ENCODE peak calls at places on chromosomes 7 and 10, in four cellular contexts. One of them, this sample, is unnamed.

GRCh38 chr10:117587036-117587435 is 44.5 kb downstream of the EMX2 start:
- DNase-seq in GM12878: no peak
- DNase-seq in K562: no peak
- DNase-seq in HL-60: no peak
- DNase-seq in this sample: no peak

GRCh38 chr10:61299156-61299555 is 154.0 kb downstream of the TMEM26 start:
- DNase-seq in GM12878: no peak
- DNase-seq in K562: no peak
- DNase-seq in HL-60: no peak
- DNase-seq in this sample: no peak

GRCh38 chr10:79065091-79065551 is 3.6 kb upstream of the ZMIZ1 start:
- DNase-seq in K562: no peak
- DNase-seq in HL-60: no peak
- DNase-seq in GM12878: no peak
- DNase-seq in this sample: no peak

GRCh38 chr10:49502358-49502757 is 36.6 kb downstream of the ERCC6 start:
- DNase-seq in K562: no peak
- DNase-seq in GM12878: no peak
- DNase-seq in HL-60: no peak
- DNase-seq in this sample: no peak

GRCh38 chr7:70446448-70447143 is 685.3 kb upstream of the GALNT17 start:
- DNase-seq in HL-60: no peak
- DNase-seq in K562: no peak
- DNase-seq in GM12878: no peak
- DNase-seq in this sample: no peak

GRCh38 chr7:139523199-139523941 is at the start of gene CLEC2L:
- DNase-seq in GM12878: no peak
- DNase-seq in HL-60: no peak
- DNase-seq in K562: peak; percentile 35
- DNase-seq in this sample: no peak

GRCh38 chr7:143393267-143394041 is 12.3 kb downstream of the ZYX start:
- DNase-seq in GM12878: no peak
- DNase-seq in HL-60: no peak
- DNase-seq in K562: peak; percentile 31
- DNase-seq in this sample: no peak

GRCh38 chr10:4431114-4431862 is 394.7 kb upstream of the AKR1E2 start:
- DNase-seq in HL-60: no peak
- DNase-seq in K562: no peak
- DNase-seq in GM12878: no peak
- DNase-seq in this sample: no peak

GRCh38 chr7:98362517-98362916 is 38.4 kb downstream of the BAIAP2L1 start:
- DNase-seq in HL-60: no peak
- DNase-seq in GM12878: no peak
- DNase-seq in K562: no peak
- DNase-seq in this sample: no peak

GRCh38 chr10:44991571-44991970 is 9.2 kb upstream of the ZNF22 start:
- DNase-seq in K562: no peak
- DNase-seq in GM12878: no peak
- DNase-seq in HL-60: no peak
- DNase-seq in this sample: no peak

GRCh38 chr10:127278001-127278400 is 81.6 kb upstream of the INSYN2A start:
- DNase-seq in HL-60: no peak
- DNase-seq in GM12878: no peak
- DNase-seq in K562: no peak
- DNase-seq in this sample: no peak

GRCh38 chr7:137069249-137069963 is 201.0 kb downstream of the CHRM2 start:
- DNase-seq in K562: no peak
- DNase-seq in GM12878: no peak
- DNase-seq in HL-60: no peak
- DNase-seq in this sample: no peak

GRCh38 chr10:127906548-127907377 is at the start of gene PTPRE:
- DNase-seq in GM12878: no peak
- DNase-seq in K562: peak; percentile 51
- DNase-seq in HL-60: peak; percentile 56
- DNase-seq in this sample: peak; percentile 78

GRCh38 chr7:25091757-25092156 is 33.3 kb downstream of the CYCS start:
- DNase-seq in GM12878: no peak
- DNase-seq in HL-60: no peak
- DNase-seq in K562: no peak
- DNase-seq in this sample: no peak

GRCh38 chr7:95472521-95473160 is 13.1 kb upstream of the ASB4 start:
- DNase-seq in GM12878: no peak
- DNase-seq in HL-60: no peak
- DNase-seq in K562: no peak
- DNase-seq in this sample: no peak

DNA sequence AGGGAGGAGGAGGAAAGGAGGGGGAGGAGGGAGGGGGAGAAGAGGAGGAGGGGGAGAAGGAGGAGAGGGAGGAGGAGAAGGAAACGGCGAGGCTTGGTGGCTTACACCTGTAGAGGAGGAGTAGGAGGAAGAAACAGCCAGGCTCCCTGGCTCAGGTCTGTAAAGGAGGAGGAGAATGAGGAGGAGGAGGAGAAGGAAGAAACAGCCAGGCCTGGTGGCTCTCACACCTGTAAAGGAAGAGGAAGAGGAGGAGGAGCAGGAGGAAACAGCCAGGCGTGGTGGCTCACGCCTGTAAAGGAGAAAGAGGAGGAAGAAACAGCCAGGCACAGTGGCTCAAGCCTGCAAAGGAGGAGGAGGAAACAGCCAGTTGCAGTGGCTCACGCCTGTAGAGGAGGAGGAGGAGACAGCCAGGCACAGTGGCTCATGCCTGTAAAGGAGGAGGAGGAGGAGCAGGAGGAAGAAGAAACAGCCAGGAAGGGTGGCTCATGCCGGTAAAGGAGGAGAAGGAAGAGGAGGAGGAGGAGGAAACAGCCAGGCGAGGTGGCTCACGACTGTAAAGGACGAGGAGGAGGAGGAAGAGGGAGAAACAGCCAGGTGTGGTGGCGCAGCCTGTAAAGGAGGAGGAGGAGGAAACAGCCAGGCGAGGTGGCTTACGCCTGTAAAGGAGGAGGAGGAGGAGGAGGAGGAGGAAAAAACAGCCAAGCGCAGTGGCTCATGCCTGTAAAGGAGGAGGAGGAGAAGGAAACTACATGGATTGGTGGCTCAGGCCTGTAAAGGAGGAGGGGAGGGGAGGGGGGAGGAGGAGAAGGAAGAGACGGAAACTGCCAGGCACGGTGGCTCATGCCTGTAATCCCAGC is 14.9 kb upstream of the CRCP start:
- DNase-seq in GM12878: no peak
- DNase-seq in K562: peak; percentile 71
- DNase-seq in HL-60: peak; percentile 85
- DNase-seq in this sample: no peak
- TF ChIP-seq POLR2AphosphoS5 in GM12878: no peak
- TF ChIP-seq POLR2AphosphoS5 in K562: no peak
- TF ChIP-seq POLR2AphosphoS5 in HL-60: peak; percentile 62
- TF ChIP-seq POLR2AphosphoS5 in this sample: no peak

DNA sequence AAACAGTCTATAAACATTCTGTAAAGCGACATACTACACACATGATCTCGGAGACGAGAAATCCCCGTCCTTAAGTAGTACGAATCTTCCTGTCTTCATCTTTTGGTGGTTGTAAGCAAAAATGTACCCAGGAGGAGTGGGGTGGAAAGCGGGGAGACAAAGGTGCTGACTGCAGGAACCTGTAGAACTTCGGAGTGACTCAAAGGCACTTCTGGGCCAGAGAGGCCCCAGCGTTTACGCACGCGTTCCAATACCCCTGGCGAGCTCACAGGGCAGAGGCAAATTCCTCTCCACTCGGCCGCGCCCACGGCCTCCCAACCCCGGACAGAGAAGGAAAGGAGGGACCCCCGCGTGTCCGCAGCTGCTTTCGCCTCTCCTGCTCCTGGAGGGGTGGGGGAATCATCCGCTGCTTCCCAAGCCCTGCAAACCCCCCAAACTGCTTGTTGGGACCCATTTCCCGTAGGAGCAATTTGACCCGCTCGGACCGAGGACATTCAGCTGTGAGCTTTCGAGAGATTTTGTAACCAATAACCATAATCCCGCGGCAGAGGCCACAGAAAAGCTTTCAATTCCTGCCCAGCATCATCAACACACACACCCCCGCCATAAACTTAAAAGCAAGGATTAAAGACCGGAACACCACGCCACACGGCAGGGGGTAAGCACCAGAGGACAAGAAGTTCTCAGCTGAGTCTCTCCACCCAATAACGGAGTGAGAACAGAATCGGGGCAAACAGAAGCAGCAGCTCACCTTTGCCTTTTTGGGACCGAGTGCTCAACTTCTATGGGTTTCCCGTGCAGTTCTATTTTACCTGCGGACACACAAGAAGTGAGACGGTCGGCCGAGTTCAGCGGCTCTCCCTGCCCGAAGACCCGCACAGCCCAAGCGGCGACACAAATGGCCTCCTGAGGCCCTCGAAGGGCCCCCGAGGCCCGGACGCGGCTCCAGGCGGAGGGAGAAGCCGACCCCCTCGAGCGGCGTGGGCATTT is 2.3 kb downstream of the IGF2BP3 start:
- DNase-seq in HL-60: peak; percentile 52
- DNase-seq in K562: peak; percentile 51
- DNase-seq in GM12878: no peak
- DNase-seq in this sample: no peak
- TF ChIP-seq SPI1 in HL-60: no peak
- TF ChIP-seq SPI1 in K562: no peak
- TF ChIP-seq SPI1 in GM12878: peak; percentile 38
- TF ChIP-seq SPI1 in this sample: peak; percentile 28

GRCh38 chr10:19724287-19724686 is 91.9 kb upstream of the PLXDC2 start:
- DNase-seq in GM12878: no peak
- DNase-seq in HL-60: no peak
- DNase-seq in K562: no peak
- DNase-seq in this sample: no peak

GRCh38 chr10:19713800-19714525 is 102.3 kb upstream of the PLXDC2 start:
- DNase-seq in HL-60: no peak
- DNase-seq in K562: no peak
- DNase-seq in GM12878: no peak
- DNase-seq in this sample: no peak

DNA sequence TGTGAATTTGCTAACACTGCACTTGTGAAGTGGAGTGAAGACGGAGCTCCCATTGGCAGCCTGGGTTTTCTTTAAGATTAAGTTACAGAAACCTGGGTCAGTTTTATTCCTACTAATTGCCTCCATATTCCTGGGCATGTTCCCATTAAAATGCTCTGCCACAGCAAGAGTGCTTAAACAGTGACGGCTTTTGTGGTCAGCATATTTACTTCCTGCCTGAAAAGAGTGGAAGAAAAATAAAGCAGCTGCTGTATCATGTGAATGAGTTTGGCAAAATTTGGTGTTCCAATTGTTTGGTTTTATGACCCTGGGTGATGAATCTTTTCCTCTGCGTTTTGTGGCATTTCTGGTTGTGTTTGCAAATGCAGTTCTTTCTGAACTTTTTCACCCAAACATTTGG is 96.9 kb upstream of the PLXDC2 start:
- DNase-seq in GM12878: no peak
- DNase-seq in K562: no peak
- DNase-seq in HL-60: no peak
- DNase-seq in this sample: no peak
- TF ChIP-seq POLR2AphosphoS5 in GM12878: no peak
- TF ChIP-seq POLR2AphosphoS5 in K562: no peak
- TF ChIP-seq POLR2AphosphoS5 in HL-60: no peak
- TF ChIP-seq POLR2AphosphoS5 in this sample: no peak

GRCh38 chr7:47573758-47574472 is 8.0 kb downstream of the TNS3 start:
- DNase-seq in GM12878: no peak
- DNase-seq in K562: no peak
- DNase-seq in HL-60: no peak
- DNase-seq in this sample: no peak
- TF ChIP-seq SPI1 in GM12878: no peak
- TF ChIP-seq SPI1 in K562: no peak
- TF ChIP-seq SPI1 in HL-60: no peak
- TF ChIP-seq SPI1 in this sample: no peak

DNA sequence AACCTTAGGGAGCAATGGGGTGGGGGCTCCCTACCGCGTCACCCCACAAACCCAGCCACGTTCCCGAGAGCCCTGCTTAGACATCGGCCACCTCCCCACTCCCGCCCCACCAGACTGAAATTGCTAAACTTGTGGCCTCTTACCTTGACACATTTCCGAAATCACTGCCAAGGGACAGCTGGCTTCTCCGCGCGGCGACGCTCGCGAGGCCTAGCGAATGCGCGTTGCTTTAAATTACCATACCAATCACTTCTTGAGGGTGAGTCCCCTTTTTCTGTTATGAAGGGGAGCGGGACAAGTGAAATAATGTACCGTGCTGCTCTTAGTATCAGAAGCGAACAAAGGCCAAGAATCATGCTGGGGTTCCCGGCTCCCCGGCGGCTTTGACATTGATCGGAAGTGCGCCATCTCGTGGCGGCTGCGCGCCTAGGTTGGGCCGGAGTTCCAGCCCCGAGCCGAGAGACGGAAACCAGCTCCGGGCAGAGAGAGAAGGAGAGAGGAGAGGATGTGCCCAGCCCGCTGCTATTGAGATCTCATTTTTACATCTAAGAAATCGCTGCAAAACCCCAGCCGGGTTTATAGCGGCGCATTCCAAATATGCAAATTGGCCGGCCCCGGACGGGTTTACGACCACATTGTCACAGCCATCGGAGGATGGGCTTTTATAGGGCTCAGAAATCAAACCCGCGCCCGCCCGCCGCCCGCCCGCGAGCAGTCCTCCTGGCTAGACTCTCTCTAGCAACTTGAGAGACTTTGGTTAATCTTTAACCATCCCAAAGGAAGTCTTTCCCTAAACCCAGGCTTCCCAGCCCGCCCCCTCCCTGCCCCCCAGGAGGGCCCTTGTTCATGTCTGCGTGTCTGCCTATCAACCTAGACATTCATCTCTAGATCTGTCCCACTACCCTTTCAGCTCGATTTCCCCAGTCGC is 5.3 kb downstream of the HOXA11 start:
- DNase-seq in HL-60: peak; percentile 53
- DNase-seq in K562: peak; percentile 80
- DNase-seq in GM12878: no peak
- DNase-seq in this sample: no peak
- TF ChIP-seq POLR2AphosphoS5 in HL-60: no peak
- TF ChIP-seq POLR2AphosphoS5 in K562: no peak
- TF ChIP-seq POLR2AphosphoS5 in GM12878: no peak
- TF ChIP-seq POLR2AphosphoS5 in this sample: no peak

GRCh38 chr7:43764039-43764789 is 5.7 kb downstream of the BLVRA start:
- DNase-seq in HL-60: no peak
- DNase-seq in K562: peak; percentile 76
- DNase-seq in GM12878: no peak
- DNase-seq in this sample: peak; percentile 29
- TF ChIP-seq SPI1 in HL-60: no peak
- TF ChIP-seq SPI1 in K562: no peak
- TF ChIP-seq SPI1 in GM12878: no peak
- TF ChIP-seq SPI1 in this sample: peak; percentile 27

DNA sequence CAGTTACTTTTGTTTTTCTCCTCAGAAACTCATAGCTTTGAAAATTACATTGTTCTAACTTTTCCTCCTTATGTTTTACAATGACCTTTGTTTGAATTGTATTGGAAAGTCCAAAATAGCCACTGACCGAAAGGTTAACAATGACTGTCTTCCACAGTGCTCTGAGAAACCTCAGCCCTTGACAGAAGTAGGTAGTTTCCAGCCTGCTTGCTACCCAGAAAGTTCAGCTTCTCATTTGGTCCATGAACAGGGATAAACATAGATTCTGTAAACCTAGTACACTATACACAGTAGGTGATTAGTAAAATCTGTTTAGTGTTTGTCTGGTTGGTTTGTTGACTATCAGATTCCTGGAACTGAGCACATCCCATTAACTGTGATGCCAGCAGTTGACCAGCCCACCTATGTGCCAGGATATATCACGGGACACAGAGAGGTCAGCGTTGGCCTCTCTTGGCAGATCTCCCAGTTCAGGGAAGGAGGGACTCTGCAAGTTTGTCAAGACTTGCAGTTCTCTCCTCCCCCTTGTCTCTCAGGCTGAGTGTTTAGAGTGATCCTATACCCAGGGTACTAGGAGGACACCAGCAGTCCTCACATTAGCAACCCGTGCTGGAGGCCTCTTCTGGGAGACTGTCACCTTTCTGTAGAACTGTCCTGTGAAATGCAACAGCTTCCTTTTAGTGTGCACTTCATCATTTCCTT is 297.6 kb downstream of the ARHGAP12 start:
- DNase-seq in HL-60: no peak
- DNase-seq in K562: no peak
- DNase-seq in GM12878: peak; percentile 50
- DNase-seq in this sample: no peak
- TF ChIP-seq POLR2AphosphoS5 in HL-60: no peak
- TF ChIP-seq POLR2AphosphoS5 in K562: no peak
- TF ChIP-seq POLR2AphosphoS5 in GM12878: no peak
- TF ChIP-seq POLR2AphosphoS5 in this sample: no peak

This sample was measured in GM12891.